ENCODE peak calls at places on chromosomes 7 and 10, in four cellular contexts. U is posterior vena cava, X is EL, Y is iris pigment epithelial cell. C is an unnamed sample.

GRCh38 chr7:5634107-5634950 is 147.1 kb downstream of the RNF216 start:
- DNase-seq in Y (peak; percentile 69), X (peak; percentile 88), U (peak; percentile 89), C (peak; percentile 93)

GRCh38 chr7:88758355-88759215 is 915 bp upstream of the ZNF804B start:
- DNase-seq in Y (peak; percentile 6), U (no peak), X (no peak), C (peak; percentile 57)

GRCh38 chr7:116698930-116699722 is 27.1 kb downstream of the MET start:
- DNase-seq in U (no peak), X (no peak), Y (no peak), C (no peak)

GRCh38 chr7:28587211-28587610 is 174.9 kb downstream of the CREB5 start:
- DNase-seq in U (no peak), X (peak; percentile 31), Y (peak; percentile 17), C (no peak)

GRCh38 chr10:117186832-117187615 is 10.3 kb upstream of the KCNK18 start:
- DNase-seq in U (no peak), X (peak; percentile 38), Y (peak; percentile 26), C (no peak)

GRCh38 chr10:90920986-90921643 is at the start of gene ANKRD1:
- DNase-seq in U (no peak), Y (peak; percentile 94), X (peak; percentile 98), C (no peak)

GRCh38 chr10:14674376-14675050 is 100.2 kb downstream of the FAM107B start:
- DNase-seq in X (no peak), U (no peak), Y (no peak), C (no peak)

GRCh38 chr7:33722383-33723096 is 182.8 kb upstream of the BMPER start:
- DNase-seq in Y (peak; percentile 38), U (no peak), X (peak; percentile 97), C (no peak)

GRCh38 chr7:137985253-137985896 is 16.5 kb downstream of the CREB3L2 start:
- DNase-seq in X (no peak), Y (peak; percentile 72), U (no peak), C (no peak)

GRCh38 chr7:129644634-129645230 is 33.2 kb downstream of the NRF1 start:
- DNase-seq in X (peak; percentile 53), Y (peak; percentile 59), U (no peak), C (no peak)

GRCh38 chr7:2967238-2967637 is 76.4 kb downstream of the CARD11 start:
- DNase-seq in Y (no peak), U (peak; percentile 22), X (no peak), C (peak; percentile 18)